ENCODE peak calls at places on chromosomes 5 and 9, in seven cellular contexts. M is MM.1S; V is cardiac muscle cell; K is stimulated activated CD4-positive, alpha-beta T cell treated with anti-CD3 and anti-CD28 coated beads, Interleukin-1b, Interleukin-23, amount 100 ng/mL, for 24 hours; U is upper lobe of right lung; Z is astrocyte of the spinal cord; X is activated CD4-positive, alpha-beta T cell treated with anti-CD3 and anti-CD28 coated beads, Interleukin-2, amount 10 ng/mL, durations not matched to agents 7 days and 5 days. S is an unnamed sample.

GRCh38 chr5:81631124-81631523 is 119.8 kb downstream of the SSBP2 start:
- DNase-seq in M (peak; percentile 89), V (no peak), K (no peak), U (no peak), Z (no peak), X (peak; percentile 50), S (peak; percentile 85)

GRCh38 chr9:81557452-81557956 is 131.8 kb downstream of the TLE1 start:
- DNase-seq in M (no peak), V (no peak), K (no peak), U (no peak), Z (no peak), X (no peak), S (no peak)

GRCh38 chr9:83000765-83001164 is 62.2 kb downstream of the RASEF start:
- DNase-seq in M (no peak), V (no peak), K (no peak), U (no peak), Z (no peak), X (no peak), S (no peak)

GRCh38 chr5:123755587-123756324 is 243.8 kb downstream of the CSNK1G3 start:
- DNase-seq in M (no peak), V (no peak), K (no peak), U (no peak), Z (peak; percentile 56), X (no peak), S (no peak)

GRCh38 chr9:32502996-32503395 is 23.0 kb downstream of the RIGI start:
- DNase-seq in M (no peak), V (no peak), K (no peak), U (no peak), Z (peak; percentile 22), X (no peak), S (no peak)

GRCh38 chr9:136644593-136645342 is 17.9 kb upstream of the EGFL7 start:
- DNase-seq in M (peak; percentile 60), V (peak; percentile 70), K (peak; percentile 42), U (peak; percentile 90), Z (no peak), X (peak; percentile 77), S (peak; percentile 53)

GRCh38 chr9:70902705-70903131 is 218.7 kb downstream of the TRPM3 start:
- DNase-seq in M (no peak), V (no peak), K (no peak), U (no peak), Z (peak; percentile 99), X (no peak), S (no peak)

GRCh38 chr9:110579763-110580255 is 268 bp upstream of the SVEP1 start:
- DNase-seq in M (no peak), V (peak; percentile 58), K (no peak), U (no peak), Z (peak; percentile 41), X (no peak), S (no peak)

GRCh38 chr5:173984218-173984617 is 4.8 kb upstream of the C5orf47 start:
- DNase-seq in M (no peak), V (peak; percentile 58), K (no peak), U (no peak), Z (peak; percentile 7), X (no peak), S (no peak)

GRCh38 chr5:64229163-64229774 is 63.6 kb downstream of the RNF180 start:
- DNase-seq in M (peak; percentile 39), V (peak; percentile 60), K (no peak), U (no peak), Z (peak; percentile 45), X (no peak), S (no peak)

GRCh38 chr5:52073993-52074689 is 690.9 kb downstream of the ISL1 start:
- DNase-seq in M (no peak), V (no peak), K (no peak), U (no peak), Z (no peak), X (no peak), S (no peak)

GRCh38 chr5:94893404-94894145 is 275.1 kb downstream of the SLF1 start:
- DNase-seq in M (no peak), V (peak; percentile 25), K (no peak), U (no peak), Z (peak; percentile 26), X (no peak), S (no peak)